ENCODE peak calls at places on chromosomes 3 and 15, in seven cellular contexts. X is body of pancreas, W is tibial nerve, R is AG09309, D is colonic mucosa, Z is neural crest cell, V is MCF 10A. P is an unnamed sample.

GRCh38 chr3:197516517-197516889 is 39.3 kb downstream of the BDH1 start:
- DNase-seq in X (no peak), R (peak), V (peak), W (no peak), Z (no peak), D (no peak), P (no peak)

GRCh38 chr3:17714473-17714872 is 28.0 kb downstream of the TBC1D5 start:
- DNase-seq in R (no peak), W (no peak), X (no peak), V (no peak), Z (no peak), D (no peak), P (no peak)

GRCh38 chr3:183161552-183162345 is 785 bp downstream of the LAMP3 start:
- DNase-seq in V (no peak), W (no peak), X (no peak), R (no peak), D (peak), Z (no peak), P (no peak)

GRCh38 chr3:153633407-153633806 is 471.4 kb downstream of the RAP2B start:
- DNase-seq in V (no peak), X (no peak), W (no peak), D (no peak), Z (no peak), R (no peak), P (no peak)

GRCh38 chr3:63975705-63976104 is 47.6 kb downstream of the PSMD6 start:
- DNase-seq in D (no peak), V (peak), X (peak), W (peak), R (no peak), Z (no peak), P (no peak)

GRCh38 chr3:172106989-172107388 is 67.6 kb downstream of the FNDC3B start:
- DNase-seq in D (peak), X (peak), V (peak), R (no peak), Z (no peak), W (peak), P (no peak)

GRCh38 chr3:100993309-100993708 is at the start of gene ABI3BP:
- DNase-seq in Z (no peak), R (peak), V (peak), W (peak), D (peak), X (peak), P (no peak)

GRCh38 chr15:94467034-94467433 is 235.7 kb downstream of the MCTP2 start:
- DNase-seq in Z (no peak), V (no peak), X (no peak), R (no peak), D (no peak), W (no peak), P (no peak)

GRCh38 chr3:78913711-78914110 is 854.1 kb downstream of the ROBO1 start:
- DNase-seq in Z (peak), D (no peak), V (no peak), R (no peak), W (no peak), X (no peak), P (no peak)

GRCh38 chr15:29208352-29208751 is 61.3 kb downstream of the NSMCE3 start:
- DNase-seq in V (no peak), R (no peak), W (no peak), X (no peak), Z (no peak), D (no peak), P (no peak)
- TF ChIP-seq CTCF in V (no peak), R (no peak), W (no peak), X (no peak), Z (no peak), D (no peak), P (no peak)

GRCh38 chr3:53199834-53200233 is 38.8 kb downstream of the PRKCD start:
- DNase-seq in X (no peak), Z (no peak), D (no peak), R (no peak), V (peak), W (no peak), P (no peak)
- TF ChIP-seq CTCF in X (no peak), Z (peak), D (no peak), R (no peak), V (no peak), W (no peak), P (no peak)

GRCh38 chr3:195855471-195856409 is 44.0 kb upstream of the MUC4 start:
- DNase-seq in X (no peak), Z (no peak), R (no peak), W (no peak), V (peak), D (no peak), P (no peak)
- TF ChIP-seq CTCF in X (no peak), Z (no peak), R (no peak), W (no peak), V (no peak), D (no peak), P (no peak)

DNA sequence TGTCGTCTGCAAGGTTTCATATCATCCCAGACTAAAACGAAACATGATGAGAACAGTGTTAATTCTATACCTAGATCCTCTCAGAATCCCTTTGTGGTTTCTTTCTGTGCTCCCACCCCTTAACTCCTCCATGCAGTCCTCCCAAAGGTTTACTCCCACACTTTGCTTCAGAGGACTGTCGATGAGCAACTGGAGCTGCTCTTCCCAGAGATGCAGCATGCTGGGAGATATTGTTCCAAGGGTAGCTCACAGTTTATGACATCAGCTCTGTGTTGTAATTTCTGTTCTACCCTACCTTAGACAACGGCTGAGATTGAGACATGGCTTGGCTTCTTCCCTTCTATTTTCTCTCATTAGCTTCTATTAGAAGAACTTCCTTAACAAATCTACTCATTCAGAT is 313.0 kb upstream of the COL8A1 start:
- DNase-seq in V (no peak), Z (no peak), X (no peak), D (no peak), R (no peak), W (no peak), P (no peak)
- TF ChIP-seq CTCF in V (no peak), Z (no peak), X (no peak), D (no peak), R (no peak), W (no peak), P (no peak)

GRCh38 chr15:101773496-101774100 is 29.7 kb upstream of the OR4F6 start:
- DNase-seq in V (peak), W (no peak), R (no peak), D (no peak), Z (no peak), X (no peak), P (no peak)
- TF ChIP-seq CTCF in V (peak), W (no peak), R (peak), D (no peak), Z (no peak), X (no peak), P (no peak)

GRCh38 chr3:55571913-55572312 is 84.8 kb upstream of the WNT5A start:
- DNase-seq in X (peak), Z (peak), R (no peak), V (no peak), W (no peak), D (peak), P (no peak)
- TF ChIP-seq CTCF in X (peak), Z (peak), R (no peak), V (no peak), W (peak), D (no peak), P (peak)

GRCh38 chr3:164806188-164806587 is 272.1 kb downstream of the SI start:
- DNase-seq in D (no peak), W (no peak), R (no peak), Z (no peak), V (no peak), X (no peak), P (no peak)
- TF ChIP-seq CTCF in D (no peak), W (no peak), R (no peak), Z (no peak), V (no peak), X (peak), P (no peak)